ENCODE peak calls at places on chromosomes 2 and 18, in six cellular contexts. R is body of pancreas, K is endothelial cell of umbilical vein, F is GM12878, Z is breast epithelium, M is IMR-90. S is an unnamed sample. For H3K27me3, the result is how much of the 10 kb centered on the place peaks cover.

GRCh38 chr18:79523221-79523737 is 127.5 kb downstream of the NFATC1 start:
- DNase-seq in K (no peak), M (no peak), F (no peak), R (no peak), Z (no peak), S (peak)

GRCh38 chr18:59744271-59744721 is 47.1 kb upstream of the CCBE1 start:
- DNase-seq in K (no peak), M (peak), F (no peak), Z (no peak), R (no peak), S (no peak)

GRCh38 chr2:149601141-149601796 is 13.7 kb upstream of the MMADHC start:
- DNase-seq in F (no peak), M (peak), R (no peak), Z (no peak), K (peak), S (no peak)

GRCh38 chr2:221962186-221962585 is 336.6 kb downstream of the PAX3 start:
- DNase-seq in Z (no peak), R (no peak), M (no peak), F (no peak), K (no peak), S (no peak)

GRCh38 chr18:68480196-68480595 is 234.7 kb downstream of the TMX3 start:
- DNase-seq in F (no peak), K (no peak), M (no peak), R (no peak), Z (no peak), S (no peak)

GRCh38 chr18:48142353-48142752 is 211.9 kb upstream of the SMAD2 start:
- DNase-seq in K (no peak), R (no peak), Z (no peak), F (no peak), M (no peak), S (no peak)

GRCh38 chr2:217948897-217949296 is 53.9 kb downstream of the TNS1 start:
- DNase-seq in R (no peak), F (no peak), M (no peak), K (no peak), Z (no peak), S (no peak)

GRCh38 chr2:86274918-86275275 is 62.5 kb downstream of the REEP1 start:
- DNase-seq in M (peak), F (peak), Z (no peak), R (peak), K (no peak), S (peak)

GRCh38 chr2:133171396-133172004 is 396.8 kb downstream of the NCKAP5 start:
- DNase-seq in F (peak), M (peak), Z (no peak), K (peak), R (peak), S (no peak)

GRCh38 chr18:10230072-10230471 is 224.4 kb upstream of the APCDD1 start:
- DNase-seq in R (no peak), M (peak), Z (no peak), F (no peak), K (peak), S (no peak)

GRCh38 chr2:200705305-200705985 is 106.3 kb upstream of the BZW1 start:
- DNase-seq in R (no peak), Z (no peak), M (peak), K (no peak), F (no peak), S (no peak)
- TF ChIP-seq CTCF in R (no peak), Z (no peak), M (peak), K (peak), F (no peak), S (no peak)

GRCh38 chr2:44938287-44939073 is 3.0 kb upstream of the SIX3 start:
- DNase-seq in F (no peak), K (no peak), Z (no peak), R (no peak), M (no peak), S (no peak)
- TF ChIP-seq POLR2A in F (no peak), K (no peak), Z (no peak), R (no peak), M (no peak), S (no peak)

GRCh38 chr2:55763721-55764120 is 70.1 kb upstream of the PNPT1 start:
- DNase-seq in F (no peak), R (no peak), M (no peak), Z (no peak), K (no peak), S (no peak)

GRCh38 chr2:55771612-55772011 is 78.0 kb upstream of the PNPT1 start:
- DNase-seq in F (no peak), R (no peak), M (peak), K (peak), Z (no peak), S (no peak)

GRCh38 chr2:55766947-55767346 is 73.3 kb upstream of the PNPT1 start:
- DNase-seq in Z (no peak), M (no peak), F (no peak), R (no peak), K (no peak), S (no peak)

GRCh38 chr2:55772309-55772980 is 78.8 kb upstream of the PNPT1 start:
- DNase-seq in Z (no peak), R (no peak), F (no peak), K (peak), M (no peak), S (no peak)

GRCh38 chr2:55768991-55769390 is 75.3 kb upstream of the PNPT1 start:
- DNase-seq in R (no peak), K (no peak), M (no peak), Z (no peak), F (no peak), S (no peak)
- H3K27me3 ChIP-seq in R (under half), K (under half), M (under half), Z (under half), F (under half), S (under half)

DNA sequence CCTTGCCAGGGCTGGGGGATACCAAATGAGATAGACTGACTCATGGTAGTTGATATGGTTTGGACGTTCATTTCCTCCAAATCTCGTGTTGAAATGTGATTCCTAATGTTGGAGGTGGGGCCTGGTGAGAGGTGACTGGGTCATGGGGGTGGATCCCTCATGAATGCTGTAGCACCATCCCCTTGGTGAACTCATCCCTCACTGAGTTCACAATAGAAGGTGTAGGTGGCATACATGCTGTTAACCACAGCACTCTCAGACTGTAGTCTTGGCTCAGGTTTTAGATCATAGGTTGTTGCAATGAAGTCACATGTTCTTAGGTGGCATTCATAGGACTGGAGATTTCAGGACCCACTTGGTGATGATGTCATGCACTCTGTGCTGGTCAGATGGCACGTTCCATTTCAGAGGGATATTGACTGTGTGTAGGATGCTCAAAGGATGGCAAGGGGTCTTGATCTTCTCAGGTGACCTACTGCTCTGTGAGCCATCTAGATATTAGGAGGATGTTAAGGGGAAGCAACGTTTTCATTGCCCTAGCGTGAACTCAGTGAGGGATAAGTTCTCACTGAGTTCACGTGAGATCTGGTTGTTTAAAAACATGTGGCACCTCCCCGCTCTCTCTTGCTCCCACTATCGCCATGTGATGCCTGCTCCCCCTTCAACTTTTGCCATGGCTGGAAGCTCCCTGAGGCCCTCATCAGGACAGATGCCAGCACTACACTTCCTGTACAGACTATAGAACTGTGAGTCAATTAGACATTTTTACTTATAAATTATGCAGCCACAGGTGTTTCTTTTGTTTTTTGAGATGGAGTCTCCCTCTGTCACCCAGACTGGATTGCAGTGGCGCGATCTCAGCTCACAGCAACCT is 73.8 kb upstream of the ACAA2 start:
- DNase-seq in R (no peak), F (no peak), M (no peak), Z (no peak), K (no peak), S (no peak)
- TF ChIP-seq CTCF in R (no peak), F (no peak), M (no peak), Z (no peak), K (no peak), S (no peak)

GRCh38 chr2:112642561-112642960 is 3.2 kb upstream of the SLC20A1 start:
- DNase-seq in K (no peak), F (no peak), Z (no peak), R (no peak), M (no peak), S (no peak)

GRCh38 chr2:112640467-112640799 is 5.3 kb upstream of the SLC20A1 start:
- DNase-seq in F (no peak), K (no peak), Z (no peak), M (no peak), R (no peak), S (no peak)

GRCh38 chr2:112643488-112643887 is 2.3 kb upstream of the SLC20A1 start:
- DNase-seq in F (no peak), M (no peak), Z (no peak), K (no peak), R (no peak), S (no peak)

GRCh38 chr2:112642961-112643360 is 2.8 kb upstream of the SLC20A1 start:
- DNase-seq in F (no peak), R (no peak), Z (no peak), M (no peak), K (no peak), S (no peak)

GRCh38 chr2:112640800-112641675 is 4.7 kb upstream of the SLC20A1 start:
- DNase-seq in R (peak), Z (no peak), M (peak), F (no peak), K (peak), S (peak)
- TF ChIP-seq POLR2A in R (no peak), Z (no peak), M (peak), F (no peak), K (peak), S (no peak)

DNA sequence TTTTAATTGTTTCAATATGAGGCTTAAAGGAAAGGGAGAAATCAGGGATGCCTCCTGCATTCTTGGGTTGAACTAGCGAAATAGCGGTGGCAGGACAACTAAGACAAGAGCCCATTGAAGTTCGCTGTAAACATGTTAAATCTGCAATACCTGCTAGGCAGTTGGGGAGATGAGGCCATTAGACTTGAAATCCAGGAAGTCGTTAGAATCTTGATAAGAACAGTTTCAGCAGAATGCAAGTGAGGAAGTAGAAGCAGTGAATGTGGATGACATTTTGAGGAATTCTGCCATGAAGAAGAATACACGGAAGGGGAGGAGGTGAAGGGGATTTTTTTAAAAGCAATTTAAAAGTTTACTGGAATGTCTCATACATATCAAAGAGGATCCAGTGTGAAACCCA is 109.7 kb downstream of the LPIN1 start:
- DNase-seq in R (no peak), Z (no peak), M (no peak), K (peak), F (no peak), S (no peak)
- H3K27me3 ChIP-seq in R (under half), Z (under half), M (under half), K (under half), F (under half), S (under half)

GRCh38 chr18:77000527-77000926 is 132.1 kb downstream of the MBP start:
- DNase-seq in R (peak), K (peak), M (peak), F (no peak), Z (peak), S (no peak)
- TF ChIP-seq CTCF in R (peak), K (peak), M (peak), F (peak), Z (peak), S (peak)

GRCh38 chr2:156803243-156803642 is 367.1 kb downstream of the GPD2 start:
- DNase-seq in R (peak), M (no peak), K (no peak), F (no peak), Z (no peak), S (no peak)
- TF ChIP-seq POLR2A in R (no peak), M (no peak), K (no peak), F (no peak), Z (no peak), S (no peak)

GRCh38 chr2:172082944-172083718 is 2.2 kb upstream of the DLX1 start:
- DNase-seq in M (no peak), Z (no peak), R (no peak), K (peak), F (no peak), S (no peak)
- H3K27me3 ChIP-seq in M (half or more), Z (half or more), R (half or more), K (half or more), F (half or more), S (half or more)

GRCh38 chr2:190947711-190948251 is 66.2 kb downstream of the STAT1 start:
- DNase-seq in K (peak), M (peak), R (peak), F (peak), Z (no peak), S (no peak)
- TF ChIP-seq CTCF in K (no peak), M (peak), R (no peak), F (peak), Z (no peak), S (no peak)